ENCODE peak calls at places on chromosomes 12 and 14, in five cellular contexts. One of them, this sample, is unnamed.

GRCh38 chr12:21801522-21802288 is 27.2 kb upstream of the KCNJ8 start:
- DNase-seq in fibroblast of mammary gland: no peak
- DNase-seq in HepG2: no peak
- DNase-seq in stimulated activated naive CD4-positive, alpha-beta T cell treated with Interleukin-2 at 50 U/mL for 16 hours: no peak
- DNase-seq in HTR-8/SVneo: no peak
- DNase-seq in this sample: no peak

GRCh38 chr12:56256326-56256960 is 1.7 kb downstream of the ANKRD52 start:
- DNase-seq in fibroblast of mammary gland: peak
- DNase-seq in stimulated activated naive CD4-positive, alpha-beta T cell treated with Interleukin-2 at 50 U/mL for 16 hours: no peak
- DNase-seq in HepG2: no peak
- DNase-seq in HTR-8/SVneo: peak
- DNase-seq in this sample: no peak

GRCh38 chr12:113374823-113375428 is 16.5 kb downstream of the PLBD2 start:
- DNase-seq in HepG2: no peak
- DNase-seq in stimulated activated naive CD4-positive, alpha-beta T cell treated with Interleukin-2 at 50 U/mL for 16 hours: no peak
- DNase-seq in HTR-8/SVneo: no peak
- DNase-seq in fibroblast of mammary gland: no peak
- DNase-seq in this sample: no peak

GRCh38 chr14:71551291-71551955 is 380.8 kb upstream of the RGS6 start:
- DNase-seq in HTR-8/SVneo: no peak
- DNase-seq in stimulated activated naive CD4-positive, alpha-beta T cell treated with Interleukin-2 at 50 U/mL for 16 hours: no peak
- DNase-seq in fibroblast of mammary gland: peak
- DNase-seq in HepG2: no peak
- DNase-seq in this sample: no peak

GRCh38 chr12:78863482-78864427 is 819 bp upstream of the SYT1 start:
- DNase-seq in stimulated activated naive CD4-positive, alpha-beta T cell treated with Interleukin-2 at 50 U/mL for 16 hours: no peak
- DNase-seq in HepG2: no peak
- DNase-seq in fibroblast of mammary gland: peak
- DNase-seq in HTR-8/SVneo: peak
- DNase-seq in this sample: no peak

GRCh38 chr14:93160353-93160801 is 24.3 kb downstream of the MOAP1 start:
- DNase-seq in HepG2: no peak
- DNase-seq in fibroblast of mammary gland: peak
- DNase-seq in HTR-8/SVneo: peak
- DNase-seq in stimulated activated naive CD4-positive, alpha-beta T cell treated with Interleukin-2 at 50 U/mL for 16 hours: no peak
- DNase-seq in this sample: no peak

GRCh38 chr14:102419276-102419675 is 56.5 kb downstream of the TECPR2 start:
- DNase-seq in HTR-8/SVneo: no peak
- DNase-seq in stimulated activated naive CD4-positive, alpha-beta T cell treated with Interleukin-2 at 50 U/mL for 16 hours: no peak
- DNase-seq in HepG2: no peak
- DNase-seq in fibroblast of mammary gland: no peak
- DNase-seq in this sample: no peak

GRCh38 chr14:26125039-26125438 is 472.8 kb downstream of the NOVA1 start:
- DNase-seq in stimulated activated naive CD4-positive, alpha-beta T cell treated with Interleukin-2 at 50 U/mL for 16 hours: no peak
- DNase-seq in fibroblast of mammary gland: no peak
- DNase-seq in HTR-8/SVneo: no peak
- DNase-seq in HepG2: no peak
- DNase-seq in this sample: no peak

GRCh38 chr12:105341010-105341409 is 10.5 kb downstream of the C12orf75 start:
- DNase-seq in stimulated activated naive CD4-positive, alpha-beta T cell treated with Interleukin-2 at 50 U/mL for 16 hours: no peak
- DNase-seq in fibroblast of mammary gland: peak
- DNase-seq in HTR-8/SVneo: no peak
- DNase-seq in HepG2: no peak
- DNase-seq in this sample: no peak

GRCh38 chr14:100906420-100906819 is 2.9 kb upstream of the RTL1 start:
- DNase-seq in HTR-8/SVneo: no peak
- DNase-seq in HepG2: no peak
- DNase-seq in fibroblast of mammary gland: no peak
- DNase-seq in stimulated activated naive CD4-positive, alpha-beta T cell treated with Interleukin-2 at 50 U/mL for 16 hours: no peak
- DNase-seq in this sample: no peak

GRCh38 chr12:95546491-95546813 is 4.8 kb downstream of the USP44 start:
- DNase-seq in stimulated activated naive CD4-positive, alpha-beta T cell treated with Interleukin-2 at 50 U/mL for 16 hours: no peak
- DNase-seq in fibroblast of mammary gland: no peak
- DNase-seq in HepG2: no peak
- DNase-seq in HTR-8/SVneo: no peak
- DNase-seq in this sample: no peak